ENCODE peak calls at places on chromosome 1, in five cellular contexts. A is nephron progenitor cell, I is sigmoid colon, C is progenitor cell of endocrine pancreas, K is tibial artery. X is an unnamed sample.

GRCh38 chr1:956636-957035 is 2.4 kb downstream of the NOC2L start:
- DNase-seq in K (no peak), I (no peak), A (no peak), C (no peak), X (no peak)

GRCh38 chr1:227815468-227816409 is at the start of gene PRSS38:
- DNase-seq in A (no peak), C (no peak), K (no peak), I (no peak), X (no peak)

GRCh38 chr1:225766967-225767413 is 10.6 kb upstream of the SRP9 start:
- DNase-seq in A (no peak), K (peak), I (peak), C (no peak), X (no peak)

GRCh38 chr1:220577926-220578325 is 50.0 kb downstream of the MARK1 start:
- DNase-seq in K (no peak), C (no peak), A (no peak), I (no peak), X (no peak)

GRCh38 chr1:158371188-158371953 is 17.7 kb downstream of the CD1E start:
- DNase-seq in A (no peak), K (no peak), I (no peak), C (no peak), X (no peak)

GRCh38 chr1:81424056-81424455 is 376.7 kb upstream of the ADGRL2 start:
- DNase-seq in A (no peak), C (no peak), I (no peak), K (no peak), X (no peak)

GRCh38 chr1:164518692-164519332 is 40.2 kb upstream of the PBX1 start:
- DNase-seq in A (no peak), C (no peak), K (no peak), I (no peak), X (no peak)

GRCh38 chr1:218345673-218346390 is 696 bp downstream of the TGFB2 start:
- DNase-seq in C (peak), K (peak), A (peak), I (peak), X (peak)

GRCh38 chr1:74641161-74641560 is 32.4 kb downstream of the ERICH3 start:
- DNase-seq in A (no peak), C (no peak), K (no peak), I (no peak), X (no peak)

GRCh38 chr1:64223329-64224151 is 20.1 kb downstream of the UBE2U start:
- DNase-seq in C (no peak), I (no peak), A (no peak), K (no peak), X (no peak)

GRCh38 chr1:40784141-40784770 is 669 bp downstream of the KCNQ4 start:
- DNase-seq in A (peak), I (no peak), C (no peak), K (no peak), X (peak)

GRCh38 chr1:69994261-69994660 is 211.1 kb downstream of the LRRC40 start:
- DNase-seq in K (no peak), I (no peak), C (no peak), A (no peak), X (no peak)

GRCh38 chr1:100360790-100361232 is 8.5 kb downstream of the CDC14A start:
- DNase-seq in I (peak), C (no peak), K (no peak), A (no peak), X (no peak)

DNA sequence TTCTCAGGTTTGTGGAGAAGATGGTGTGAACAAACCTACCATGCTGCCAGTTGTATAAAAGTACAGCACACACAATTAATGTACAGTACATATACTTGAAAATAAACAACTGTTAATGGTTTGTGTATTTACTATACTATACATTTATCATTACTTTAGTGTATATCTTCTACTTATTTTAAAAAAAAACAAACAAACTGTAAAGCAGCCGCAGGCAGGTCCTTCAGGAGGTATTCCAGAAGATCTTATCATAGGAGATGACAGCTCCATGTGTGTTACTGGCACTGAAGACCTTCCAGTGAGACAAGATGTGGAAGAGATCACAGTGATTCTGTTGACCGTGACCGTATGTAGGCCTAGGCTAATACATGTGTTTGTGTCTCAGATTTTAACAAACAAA is 155.7 kb downstream of the COP1 start:
- DNase-seq in K (no peak), C (no peak), A (no peak), I (no peak), X (no peak)
- TF ChIP-seq CTCF in K (no peak), C (no peak), A (no peak), I (no peak), X (no peak)

GRCh38 chr1:20262810-20263534 is 27.7 kb upstream of the VWA5B1 start:
- DNase-seq in C (no peak), A (no peak), I (no peak), K (no peak), X (no peak)

GRCh38 chr1:20271498-20272400 is 18.9 kb upstream of the VWA5B1 start:
- DNase-seq in C (no peak), K (no peak), I (no peak), A (no peak), X (no peak)

GRCh38 chr1:20266141-20266540 is 24.5 kb upstream of the VWA5B1 start:
- DNase-seq in C (no peak), A (no peak), I (no peak), K (no peak), X (no peak)

GRCh38 chr1:20265243-20265642 is 25.4 kb upstream of the VWA5B1 start:
- DNase-seq in K (no peak), I (peak), C (no peak), A (no peak), X (no peak)

GRCh38 chr1:20266642-20267041 is 24.0 kb upstream of the VWA5B1 start:
- DNase-seq in C (no peak), A (no peak), I (no peak), K (no peak), X (no peak)
- TF ChIP-seq CTCF in C (no peak), A (no peak), I (no peak), K (no peak), X (no peak)

DNA sequence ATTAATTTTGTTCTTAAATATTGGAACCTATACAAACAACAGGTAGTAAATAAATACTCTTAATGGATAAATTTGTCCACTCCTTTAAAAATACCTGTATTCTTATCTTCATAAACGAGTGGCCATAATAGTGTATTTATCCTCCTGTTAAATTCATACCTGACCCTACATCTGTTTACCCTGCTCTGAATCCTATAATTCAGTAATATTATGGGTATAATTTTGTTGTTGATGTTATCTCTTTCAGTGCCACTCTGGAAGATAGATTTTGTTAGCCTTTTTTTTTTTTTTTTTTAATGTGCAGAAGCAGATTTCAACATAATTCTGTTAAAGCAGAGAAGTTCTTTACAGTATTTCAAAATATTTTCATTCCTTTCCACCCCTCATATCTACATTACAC is 1337.9 kb downstream of the PLA2G4A start:
- DNase-seq in I (no peak), A (no peak), K (no peak), C (no peak), X (no peak)
- TF ChIP-seq CTCF in I (no peak), A (no peak), K (no peak), C (no peak), X (no peak)

GRCh38 chr1:12144236-12144635 is 22.6 kb upstream of the TNFRSF1B start:
- DNase-seq in A (no peak), C (no peak), K (no peak), I (no peak), X (no peak)

GRCh38 chr1:12144969-12145368 is 21.8 kb upstream of the TNFRSF1B start:
- DNase-seq in I (no peak), C (no peak), A (no peak), K (no peak), X (no peak)

GRCh38 chr1:12142891-12143630 is 23.7 kb upstream of the TNFRSF1B start:
- DNase-seq in C (no peak), I (peak), A (no peak), K (peak), X (no peak)

GRCh38 chr1:12142141-12142823 is 24.5 kb upstream of the TNFRSF1B start:
- DNase-seq in K (no peak), A (peak), I (no peak), C (no peak), X (no peak)

GRCh38 chr1:12143631-12144155 is 23.1 kb upstream of the TNFRSF1B start:
- DNase-seq in I (peak), K (peak), C (no peak), A (no peak), X (no peak)
- TF ChIP-seq CTCF in I (no peak), K (no peak), C (no peak), A (no peak), X (no peak)

DNA sequence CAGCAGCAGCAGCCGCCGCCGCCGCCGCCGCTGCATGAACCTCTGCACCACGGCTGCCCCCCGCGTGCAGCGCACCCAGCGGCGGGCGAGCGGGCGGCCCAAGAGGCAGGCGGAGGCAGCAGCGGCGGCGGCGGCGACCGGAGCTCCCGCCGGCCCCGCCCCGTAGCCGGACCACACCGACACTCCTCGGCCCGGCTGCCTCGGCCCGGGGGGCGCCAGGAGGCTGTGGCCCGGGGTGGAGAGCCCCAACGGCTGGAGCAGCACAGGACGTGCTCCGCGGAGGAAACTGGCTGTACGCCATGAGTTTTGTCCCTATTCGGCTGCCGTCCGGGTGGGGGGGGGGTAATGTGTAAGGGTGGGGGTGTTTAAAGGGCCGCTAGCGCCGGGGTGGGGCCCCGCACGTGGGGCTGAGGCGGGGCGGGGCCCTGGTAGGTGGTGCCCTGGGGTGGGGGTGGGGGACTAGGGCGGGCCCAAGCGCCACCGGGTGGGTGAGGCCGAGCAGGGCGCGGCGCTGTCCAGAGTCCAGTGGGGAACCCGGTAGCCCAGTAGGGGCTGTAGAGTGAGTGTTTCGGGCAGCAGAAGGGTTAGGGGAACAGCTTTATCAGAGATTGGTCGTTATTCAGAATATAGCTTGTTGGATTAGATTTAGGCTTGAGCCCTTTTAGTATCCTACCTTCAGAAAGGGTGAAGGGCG is at the start of gene FAM78B:
- DNase-seq in C (peak), K (peak), A (peak), I (peak), X (peak)
- TF ChIP-seq CTCF in C (peak), K (peak), A (no peak), I (no peak), X (no peak)

DNA sequence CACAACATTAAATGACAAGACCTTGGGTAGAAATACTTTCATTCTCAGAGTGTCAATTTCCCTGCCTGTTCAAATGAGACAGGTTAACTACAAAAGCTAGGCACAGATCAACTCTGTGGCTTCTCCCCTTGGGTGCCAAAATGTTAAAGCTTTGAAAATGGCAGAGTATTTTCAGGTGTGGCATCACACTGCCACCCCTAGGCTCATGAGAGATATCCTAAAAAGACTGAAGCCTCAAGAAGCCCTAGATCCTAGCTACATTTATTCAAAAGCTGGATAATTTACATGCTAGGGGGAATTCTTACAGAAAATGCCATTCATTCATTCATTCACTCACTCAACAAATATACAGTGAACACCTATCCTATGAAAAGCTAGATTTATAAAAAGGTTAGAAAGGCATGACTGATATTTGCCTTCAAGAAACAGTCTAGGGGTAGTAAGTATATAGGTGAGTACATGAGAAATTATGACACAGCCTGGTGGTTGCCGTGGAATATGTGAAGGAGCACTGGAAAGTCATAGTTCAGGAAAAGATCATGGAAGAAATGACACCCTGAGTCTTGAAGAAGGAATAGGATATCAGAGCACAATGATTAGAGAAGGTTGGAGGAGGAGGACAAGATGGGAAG is 15.9 kb upstream of the RAB4A start:
- DNase-seq in A (no peak), I (no peak), K (no peak), C (no peak), X (no peak)
- TF ChIP-seq CTCF in A (peak), I (no peak), K (peak), C (peak), X (no peak)

GRCh38 chr1:150162862-150163706 is 13.4 kb downstream of the PLEKHO1 start:
- DNase-seq in A (peak), C (peak), K (peak), I (peak), X (peak)
- TF ChIP-seq CTCF in A (no peak), C (peak), K (no peak), I (peak), X (no peak)

GRCh38 chr1:72724951-72725863 is 442.9 kb upstream of the NEGR1 start:
- DNase-seq in I (peak), C (peak), A (peak), K (peak), X (peak)
- TF ChIP-seq CTCF in I (no peak), C (peak), A (peak), K (no peak), X (no peak)

GRCh38 chr1:59241909-59242308 is 55.0 kb upstream of the FGGY start:
- DNase-seq in K (no peak), A (no peak), I (no peak), C (no peak), X (no peak)
- TF ChIP-seq CTCF in K (no peak), A (no peak), I (no peak), C (no peak), X (no peak)

X was measured in endothelial cell.